ENCODE peak calls at places on chromosomes 11 and 22, in seven cellular contexts. O, S, P, R, Z, C and D are unnamed samples.

GRCh38 chr11:125123947-125124633 is 12.7 kb upstream of the TMEM218 start:
- DNase-seq in S (peak; percentile 31), C (no peak), P (no peak), Z (no peak), O (peak; percentile 67), R (peak; percentile 49), D (peak; percentile 36)

GRCh38 chr22:21573293-21573734 is 5.8 kb downstream of the UBE2L3 start:
- DNase-seq in R (no peak), O (no peak), S (no peak), Z (no peak), C (no peak), P (no peak), D (no peak)

GRCh38 chr11:125337836-125338235 is 158.2 kb downstream of the FEZ1 start:
- DNase-seq in R (peak; percentile 34), Z (no peak), O (no peak), S (no peak), P (no peak), C (no peak), D (no peak)

GRCh38 chr11:79173615-79174014 is 267.2 kb downstream of the TENM4 start:
- DNase-seq in S (no peak), O (no peak), R (peak; percentile 36), P (no peak), Z (peak; percentile 39), C (peak; percentile 73), D (no peak)

GRCh38 chr11:15034687-15035267 is 38.6 kb upstream of the CALCB start:
- DNase-seq in Z (no peak), S (no peak), P (no peak), O (no peak), C (no peak), R (no peak), D (no peak)

GRCh38 chr11:67271548-67272284 is 5.4 kb downstream of the GRK2 start:
- DNase-seq in Z (no peak), S (no peak), C (no peak), O (peak; percentile 99), R (no peak), P (no peak), D (no peak)

GRCh38 chr11:83663446-83663845 is 377.3 kb upstream of the CCDC90B start:
- DNase-seq in S (no peak), C (no peak), O (no peak), Z (no peak), R (no peak), P (no peak), D (no peak)

GRCh38 chr11:61415381-61415780 is 14.4 kb downstream of the CPSF7 start:
- DNase-seq in C (no peak), O (no peak), Z (no peak), P (no peak), S (no peak), R (no peak), D (no peak)

GRCh38 chr22:50673231-50674126 is 856 bp downstream of the SHANK3 start:
- DNase-seq in S (no peak), O (no peak), R (no peak), P (no peak), Z (no peak), C (no peak), D (no peak)

GRCh38 chr22:17753401-17753989 is 20.8 kb downstream of the BID start:
- DNase-seq in Z (no peak), S (no peak), R (no peak), O (peak; percentile 42), P (no peak), C (no peak), D (peak; percentile 9)

GRCh38 chr11:118415739-118416068 is 14.3 kb downstream of the ATP5MG start:
- DNase-seq in P (no peak), Z (peak; percentile 82), R (peak; percentile 27), C (peak; percentile 87), O (peak; percentile 75), S (no peak), D (peak; percentile 25)

GRCh38 chr11:10294289-10294953 is 402 bp upstream of the SBF2 start:
- DNase-seq in R (peak; percentile 48), P (no peak), Z (peak; percentile 51), C (peak; percentile 69), O (peak; percentile 51), S (no peak), D (no peak)

GRCh38 chr11:74453373-74453975 is 13.9 kb downstream of the KCNE3 start:
- DNase-seq in O (peak; percentile 81), C (no peak), S (no peak), P (peak; percentile 41), Z (peak; percentile 58), R (peak; percentile 62), D (peak; percentile 56)

GRCh38 chr11:69293819-69294505 is at the start of gene MYEOV:
- DNase-seq in C (no peak), P (no peak), S (no peak), O (peak; percentile 74), R (no peak), Z (peak; percentile 43), D (peak; percentile 92)

GRCh38 chr11:61297741-61298140 is 2.6 kb upstream of the VWCE start:
- DNase-seq in S (no peak), R (peak; percentile 37), C (peak; percentile 98), O (peak; percentile 81), P (no peak), Z (peak; percentile 85), D (peak; percentile 54)

GRCh38 chr11:32374261-32374711 is 61.1 kb downstream of the WT1 start:
- DNase-seq in R (peak; percentile 31), Z (no peak), P (no peak), C (no peak), S (no peak), O (peak; percentile 86), D (peak; percentile 15)

GRCh38 chr11:66950113-66950535 is 8.1 kb downstream of the PC start:
- DNase-seq in Z (peak; percentile 81), O (peak; percentile 40), P (no peak), S (no peak), R (no peak), C (no peak), D (peak; percentile 77)

GRCh38 chr22:28442951-28443876 is 236.4 kb downstream of the TTC28 start:
- DNase-seq in C (no peak), P (no peak), O (peak; percentile 39), R (peak; percentile 78), Z (peak; percentile 55), S (peak; percentile 4), D (no peak)

GRCh38 chr11:33957304-33957917 is 65.5 kb upstream of the LMO2 start:
- DNase-seq in Z (no peak), S (no peak), O (no peak), P (no peak), R (no peak), C (no peak), D (no peak)